ENCODE peak calls at places on chromosomes 4 and X, in four cellular contexts. Z, P, O and L are unnamed samples.

GRCh38 chr4:112735474-112735951 is 98.6 kb downstream of the LARP7 start:
- DNase-seq in Z (no peak), P (no peak), O (no peak), L (no peak)

GRCh38 chrX:20545538-20545937 is 278.8 kb upstream of the RPS6KA3 start:
- DNase-seq in Z (no peak), P (no peak), O (no peak), L (no peak)

GRCh38 chrX:3939967-3940610 is 226.6 kb upstream of the PRKX start:
- DNase-seq in Z (no peak), P (peak), O (no peak), L (no peak)

GRCh38 chrX:136163694-136164093 is 16.4 kb downstream of the FHL1 start:
- DNase-seq in Z (no peak), P (no peak), O (no peak), L (no peak)

GRCh38 chr4:23455482-23455881 is 434.4 kb downstream of the PPARGC1A start:
- DNase-seq in Z (no peak), P (peak), O (no peak), L (peak)

GRCh38 chrX:12978205-12979010 is 3.5 kb downstream of the TMSB4X start:
- DNase-seq in Z (peak), P (no peak), O (no peak), L (no peak)

GRCh38 chrX:119459181-119459580 is 9.1 kb upstream of the SLC25A5 start:
- DNase-seq in Z (no peak), P (no peak), O (no peak), L (no peak)

GRCh38 chr4:80253510-80253909 is 13.0 kb upstream of the FGF5 start:
- DNase-seq in Z (no peak), P (no peak), O (no peak), L (no peak)

GRCh38 chr4:10164877-10165283 is 48.3 kb upstream of the WDR1 start:
- DNase-seq in Z (no peak), P (peak), O (peak), L (peak)

GRCh38 chrX:111013778-111014455 is 82.1 kb upstream of the PAK3 start:
- DNase-seq in Z (no peak), P (no peak), O (no peak), L (no peak)

GRCh38 chrX:46758163-46758955 is 559 bp downstream of the SLC9A7 start:
- DNase-seq in Z (no peak), P (peak), O (no peak), L (no peak)

GRCh38 chr4:87575408-87575807 is 32.9 kb upstream of the DSPP start:
- DNase-seq in Z (no peak), P (no peak), O (no peak), L (no peak)

GRCh38 chr4:75229783-75230570 is 284.2 kb downstream of the RCHY1 start:
- DNase-seq in Z (no peak), P (no peak), O (no peak), L (no peak)

GRCh38 chrX:150989420-150989819 is 6.3 kb downstream of the HMGB3 start:
- DNase-seq in Z (no peak), P (no peak), O (no peak), L (no peak)

GRCh38 chr4:53706422-53707032 is 115.2 kb upstream of the LNX1 start:
- DNase-seq in Z (no peak), P (peak), O (no peak), L (peak)

GRCh38 chrX:134236690-134237362 is at the start of gene CCDC160:
- DNase-seq in Z (no peak), P (peak), O (peak), L (no peak)

GRCh38 chr4:53365121-53365485 is 758 bp downstream of the SCFD2 start:
- DNase-seq in Z (no peak), P (peak), O (no peak), L (no peak)

GRCh38 chr4:61202100-61202637 is 2.0 kb downstream of the ADGRL3 start:
- DNase-seq in Z (no peak), P (peak), O (peak), L (no peak)

GRCh38 chr4:55635282-55635681 is 816 bp downstream of the NMU start:
- DNase-seq in Z (no peak), P (peak), O (no peak), L (no peak)

GRCh38 chr4:2281575-2282343 is 19.9 kb upstream of the MXD4 start:
- DNase-seq in Z (no peak), P (no peak), O (no peak), L (no peak)

GRCh38 chrX:118156953-118157608 is 40.5 kb upstream of the KLHL13 start:
- DNase-seq in Z (no peak), P (peak), O (no peak), L (no peak)

GRCh38 chr4:169540774-169541173 is 71.6 kb downstream of the NEK1 start:
- DNase-seq in Z (no peak), P (no peak), O (no peak), L (no peak)

GRCh38 chr4:173009129-173009823 is 159.3 kb upstream of the GALNT7 start:
- DNase-seq in Z (no peak), P (no peak), O (no peak), L (no peak)

DNA sequence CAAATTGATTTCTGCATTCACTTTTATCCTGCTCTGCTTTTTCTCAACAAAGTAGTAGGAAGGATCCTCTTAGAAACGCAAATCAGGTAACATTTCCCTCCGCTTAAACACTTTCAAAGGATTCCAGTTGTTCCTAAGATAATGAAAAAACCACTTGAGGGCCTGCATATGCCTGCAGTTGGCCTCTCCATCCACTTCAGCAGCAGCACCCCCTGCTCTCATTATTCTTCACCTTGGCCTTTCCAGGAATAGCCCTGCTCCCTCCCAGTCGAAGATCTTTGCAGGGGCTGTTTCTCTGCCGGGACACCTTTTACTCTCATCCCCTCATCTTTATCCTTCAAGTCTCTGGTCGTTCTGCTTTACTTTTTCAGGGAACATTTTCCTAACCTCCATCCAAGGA is 314.0 kb downstream of the INPP4B start:
- DNase-seq in Z (no peak), P (peak), O (no peak), L (no peak)
- TF ChIP-seq CTCF in Z (no peak), P (no peak), O (no peak), L (no peak)

DNA sequence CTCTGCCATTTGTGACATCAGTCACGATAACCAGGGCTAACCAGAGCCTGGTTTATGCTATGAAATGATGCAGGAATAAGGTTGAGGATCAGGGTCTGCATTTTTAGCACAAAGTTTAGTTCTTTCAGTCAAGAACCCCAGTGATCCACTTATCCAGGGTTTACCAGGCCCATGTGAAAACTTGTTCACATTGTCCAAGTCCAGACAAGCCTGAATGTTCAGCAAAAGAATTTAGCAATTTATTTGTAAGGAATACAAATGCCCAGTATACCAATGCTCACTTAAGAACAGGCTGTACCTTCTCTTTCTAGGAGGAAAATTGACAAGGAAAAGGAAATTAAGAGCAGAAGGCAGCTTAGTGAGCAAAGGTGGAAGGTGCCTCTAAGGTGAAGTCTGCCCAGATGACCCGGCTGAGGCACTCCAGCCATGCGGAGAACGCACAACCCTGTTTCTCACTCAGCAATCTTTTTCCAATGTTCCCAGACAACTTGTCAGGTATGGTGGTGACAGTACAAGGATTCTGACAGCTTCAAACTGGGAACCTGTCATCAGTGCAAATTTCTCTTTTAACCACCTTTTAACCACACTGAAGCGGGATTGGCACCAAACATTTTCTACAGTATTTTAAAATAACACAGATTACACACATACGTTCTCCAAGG is 54.0 kb downstream of the TBC1D9 start:
- DNase-seq in Z (no peak), P (no peak), O (no peak), L (no peak)
- H3K4me3 ChIP-seq in Z (no peak), P (no peak), O (no peak), L (no peak)

DNA sequence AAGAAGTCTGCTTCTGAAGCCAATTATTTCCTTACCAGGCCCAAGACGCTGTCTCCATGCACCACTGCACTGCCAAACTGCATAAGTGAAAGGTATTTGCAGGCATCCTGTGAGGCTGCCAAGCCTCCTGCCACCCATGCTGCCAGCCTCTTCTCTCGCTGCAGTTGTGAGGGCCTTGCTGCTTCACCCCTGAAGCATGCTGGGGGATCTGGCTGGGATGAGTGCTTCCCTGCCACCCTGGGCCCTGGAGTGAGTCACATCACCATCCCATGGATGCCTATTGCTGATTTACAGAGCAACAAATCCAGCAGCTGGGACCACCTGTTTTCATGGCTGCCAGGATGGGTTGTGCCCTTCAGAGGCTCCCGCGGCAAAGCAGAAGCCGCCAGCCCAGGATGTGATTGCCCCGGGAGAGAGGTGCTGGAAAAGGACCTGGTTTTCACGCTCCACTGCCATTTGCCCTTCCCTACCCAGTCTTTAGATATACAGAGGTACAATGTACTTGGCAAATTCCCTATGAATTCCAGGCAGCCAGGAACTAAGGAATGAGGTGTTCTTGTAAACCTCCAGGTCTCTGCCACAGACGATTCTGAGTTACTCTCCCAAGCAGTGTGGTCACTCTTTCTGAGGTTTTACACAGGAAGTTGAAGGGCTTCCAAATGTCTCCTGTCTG is 41.5 kb upstream of the PTCHD1 start:
- DNase-seq in Z (no peak), P (no peak), O (peak), L (peak)
- TF ChIP-seq CTCF in Z (no peak), P (no peak), O (no peak), L (no peak)

GRCh38 chrX:57121162-57121741 is at the start of gene SPIN2B:
- DNase-seq in Z (peak), P (peak), O (peak), L (peak)

DNA sequence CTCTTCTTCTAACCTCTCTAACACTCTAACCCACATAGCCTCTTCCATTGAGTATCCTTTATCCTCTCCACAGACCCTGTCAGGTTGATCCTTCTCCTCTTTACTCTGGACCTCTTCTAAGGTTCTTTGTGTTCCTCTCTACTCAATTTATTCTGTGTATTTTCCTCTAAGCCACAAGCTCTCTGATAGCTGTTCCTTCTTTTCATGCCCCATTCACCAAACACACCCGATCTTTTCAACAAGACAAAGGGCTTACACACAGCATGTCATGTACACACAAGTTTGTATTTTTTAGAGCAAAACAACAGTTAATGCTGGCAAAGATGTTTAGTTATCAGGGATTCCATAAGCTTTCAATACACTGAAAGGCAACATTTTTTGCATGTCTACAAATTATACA is 1.9 kb downstream of the SPIN2B start:
- DNase-seq in Z (no peak), P (no peak), O (no peak), L (no peak)
- H3K4me3 ChIP-seq in Z (no peak), P (no peak), O (no peak), L (no peak)

DNA sequence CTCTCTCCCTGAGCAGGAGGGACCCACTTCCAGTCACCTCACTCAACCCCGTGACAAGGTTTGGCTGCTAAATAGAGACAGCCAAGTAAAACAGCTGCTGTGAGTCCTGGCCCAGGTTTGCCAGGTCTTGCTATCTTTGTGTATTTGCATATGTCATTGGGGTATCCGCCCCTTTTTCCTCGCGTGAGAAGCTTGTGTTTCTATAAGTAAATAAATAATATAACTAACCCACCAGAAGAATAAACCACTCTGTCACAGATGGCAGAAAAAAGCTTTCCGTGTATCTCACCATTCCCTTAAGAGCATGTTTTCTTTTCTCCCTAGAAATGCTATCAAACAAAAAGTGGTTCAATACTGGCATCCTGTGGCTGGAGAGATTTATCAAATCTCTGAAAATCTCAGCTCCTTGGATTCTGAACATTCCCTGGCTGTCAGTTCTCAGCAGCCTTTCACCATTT is 66.8 kb downstream of the SLC7A11 start:
- DNase-seq in Z (peak), P (peak), O (no peak), L (peak)
- TF ChIP-seq CTCF in Z (peak), P (peak), O (no peak), L (peak)

DNA sequence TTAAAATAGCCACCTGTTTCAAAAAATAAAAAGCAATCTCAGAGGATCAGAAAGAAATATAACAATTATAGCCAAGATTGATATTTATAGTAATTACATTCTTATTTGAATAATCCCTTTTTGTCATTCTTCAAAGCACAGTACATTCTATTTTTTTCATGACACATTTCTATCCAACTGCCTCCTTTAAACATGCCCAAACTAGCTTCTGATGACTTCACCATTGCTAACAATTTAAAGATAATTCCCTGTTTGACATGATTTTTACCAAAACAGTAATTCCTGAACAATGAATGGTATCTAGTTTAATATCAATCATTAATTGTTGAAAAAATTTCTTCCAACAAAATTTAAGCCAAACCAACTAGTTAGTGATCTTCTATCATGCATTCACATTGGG is 172.4 kb downstream of the SNCA start:
- DNase-seq in Z (no peak), P (no peak), O (no peak), L (no peak)
- H3K4me3 ChIP-seq in Z (no peak), P (no peak), O (no peak), L (no peak)

GRCh38 chrX:105975382-105975781 is 63.1 kb downstream of the SERPINA7 start:
- DNase-seq in Z (no peak), P (peak), O (no peak), L (peak)
- TF ChIP-seq CTCF in Z (no peak), P (peak), O (peak), L (peak)